ENCODE peak calls at places on chromosomes 6 and 20, in seven cellular contexts. N, I, H, C, W, B and S are unnamed samples.

GRCh38 chr6:137637161-137637560 is 143.0 kb upstream of the OLIG3 start:
- DNase-seq in N (peak; percentile 81), I (peak; percentile 57), H (peak; percentile 97), C (peak; percentile 99), W (no peak), B (no peak), S (peak; percentile 98)

GRCh38 chr6:167338551-167339117 is 13.7 kb downstream of the TTLL2 start:
- DNase-seq in N (no peak), I (no peak), H (no peak), C (no peak), W (no peak), B (no peak), S (no peak)

GRCh38 chr6:73566954-73567591 is 46.2 kb upstream of the EEF1A1 start:
- DNase-seq in N (peak; percentile 77), I (no peak), H (peak; percentile 85), C (no peak), W (peak; percentile 75), B (peak; percentile 80), S (peak; percentile 62)

GRCh38 chr6:120951258-120951657 is 383.0 kb downstream of the TBC1D32 start:
- DNase-seq in N (no peak), I (no peak), H (no peak), C (no peak), W (no peak), B (no peak), S (no peak)

GRCh38 chr6:41371992-41372525 is 36.7 kb downstream of the NCR2 start:
- DNase-seq in N (peak; percentile 20), I (no peak), H (peak; percentile 15), C (no peak), W (no peak), B (peak; percentile 53), S (peak; percentile 21)

GRCh38 chr20:43442310-43442880 is 15.3 kb upstream of the SRSF6 start:
- DNase-seq in N (no peak), I (peak; percentile 37), H (no peak), C (no peak), W (no peak), B (peak; percentile 13), S (no peak)

GRCh38 chr6:78700997-78701396 is 166.4 kb upstream of the IRAK1BP1 start:
- DNase-seq in N (no peak), I (no peak), H (no peak), C (no peak), W (no peak), B (no peak), S (peak; percentile 3)

GRCh38 chr20:571754-572331 is 28.3 kb upstream of the CSNK2A1 start:
- DNase-seq in N (no peak), I (peak; percentile 16), H (peak; percentile 19), C (no peak), W (peak; percentile 54), B (peak; percentile 76), S (peak; percentile 10)

GRCh38 chr20:3710703-3711417 is 1.5 kb downstream of the SIGLEC1 start:
- DNase-seq in N (peak; percentile 48), I (peak; percentile 61), H (peak; percentile 48), C (no peak), W (peak; percentile 83), B (peak; percentile 82), S (peak; percentile 55)

GRCh38 chr6:170137176-170137891 is 153.5 kb downstream of the DLL1 start:
- DNase-seq in N (no peak), I (no peak), H (peak; percentile 7), C (no peak), W (peak; percentile 48), B (peak; percentile 78), S (peak; percentile 3)

GRCh38 chr6:170135461-170135820 is 155.4 kb downstream of the DLL1 start:
- DNase-seq in N (no peak), I (no peak), H (no peak), C (no peak), W (no peak), B (no peak), S (no peak)

GRCh38 chr6:170135041-170135440 is 155.8 kb downstream of the DLL1 start:
- DNase-seq in N (no peak), I (no peak), H (no peak), C (no peak), W (no peak), B (no peak), S (no peak)

GRCh38 chr6:170136541-170137175 is 154.2 kb downstream of the DLL1 start:
- DNase-seq in N (no peak), I (no peak), H (no peak), C (no peak), W (peak; percentile 45), B (no peak), S (no peak)

DNA sequence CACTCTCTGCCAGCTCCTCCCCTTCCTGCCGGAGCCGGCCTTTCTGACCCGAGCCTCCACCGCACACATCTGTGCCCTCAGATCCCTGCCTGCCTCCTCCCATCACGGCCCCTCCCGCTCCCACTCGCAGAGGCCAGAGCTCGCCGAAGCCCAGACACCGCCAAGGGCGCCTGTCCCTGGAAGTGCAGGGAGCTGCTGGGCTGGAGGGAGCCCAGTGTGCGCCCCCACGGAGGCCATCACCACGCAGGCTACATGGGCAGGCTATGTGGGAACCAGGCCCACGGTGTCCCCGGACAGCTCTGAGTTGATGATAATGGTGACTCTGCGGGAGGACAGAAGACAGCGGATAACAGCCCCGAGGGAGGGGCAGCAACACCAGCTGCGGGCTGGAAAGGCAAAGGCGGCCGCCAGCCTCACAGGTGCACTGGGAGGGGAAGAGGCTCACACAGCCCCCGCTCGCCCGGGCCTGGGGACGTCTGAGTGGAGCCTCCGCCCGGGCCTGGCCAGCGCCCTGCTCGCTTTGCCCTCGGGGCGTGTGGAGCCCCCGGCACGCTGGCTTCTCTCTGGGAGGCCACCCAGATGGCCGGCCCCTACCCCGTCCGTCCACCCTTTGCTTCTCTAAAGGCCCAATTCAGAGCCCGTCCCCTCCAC is 154.9 kb downstream of the DLL1 start:
- DNase-seq in N (no peak), I (no peak), H (no peak), C (no peak), W (no peak), B (no peak), S (no peak)
- H3K4me3 ChIP-seq in N (no peak overlapping the region), I (no peak overlapping the region), H (no peak overlapping the region), C (no peak overlapping the region), W (no peak overlapping the region), B (no peak overlapping the region), S (no peak overlapping the region)

DNA sequence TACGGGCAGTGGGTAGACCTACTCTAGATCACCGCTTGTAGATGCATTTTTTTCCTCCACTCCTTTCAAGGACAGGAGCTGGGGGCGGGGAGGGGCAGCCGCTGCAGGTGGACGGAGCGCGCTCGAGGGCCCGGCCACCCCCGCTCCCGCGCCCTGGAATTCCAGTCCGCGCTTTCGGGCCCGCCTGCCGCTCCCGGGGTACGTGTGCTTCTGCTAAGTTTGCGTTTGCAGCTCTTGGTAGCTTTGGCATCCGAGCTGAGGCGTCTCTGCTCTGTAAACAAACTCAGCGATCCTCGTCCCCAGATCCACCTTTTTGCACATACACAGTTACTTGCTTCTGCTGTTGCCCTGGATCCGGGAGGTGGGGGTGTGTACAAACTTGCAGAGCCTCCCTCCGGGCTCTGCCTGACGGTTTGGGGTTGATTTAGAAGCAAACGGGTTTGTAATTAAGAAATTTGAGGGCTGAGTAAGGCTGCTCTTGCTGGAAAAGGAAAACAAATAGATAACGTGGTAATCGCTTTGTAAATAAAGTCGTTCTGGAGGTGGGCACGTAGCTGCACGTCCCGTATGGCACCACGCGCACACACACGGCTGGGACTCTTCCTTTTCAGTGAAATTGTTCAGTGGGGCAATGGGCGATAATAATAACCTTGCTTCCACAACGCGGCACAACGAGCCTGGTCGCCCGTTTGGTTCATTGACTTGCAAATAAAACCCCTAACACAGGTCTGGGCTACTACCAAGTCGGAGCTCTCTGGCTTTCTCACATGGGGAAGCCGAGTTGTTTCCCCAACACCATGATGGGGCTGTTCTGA is 998 bp upstream of the CITED2 start:
- DNase-seq in N (peak; percentile 97), I (peak; percentile 90), H (peak; percentile 99), C (peak; percentile 93), W (peak; percentile 94), B (peak; percentile 97), S (peak; percentile 98)
- TF ChIP-seq CTCF in N (peak; percentile 26), I (no peak), H (no peak), C (peak; percentile 18), W (no peak), B (peak; percentile 9), S (no peak)

DNA sequence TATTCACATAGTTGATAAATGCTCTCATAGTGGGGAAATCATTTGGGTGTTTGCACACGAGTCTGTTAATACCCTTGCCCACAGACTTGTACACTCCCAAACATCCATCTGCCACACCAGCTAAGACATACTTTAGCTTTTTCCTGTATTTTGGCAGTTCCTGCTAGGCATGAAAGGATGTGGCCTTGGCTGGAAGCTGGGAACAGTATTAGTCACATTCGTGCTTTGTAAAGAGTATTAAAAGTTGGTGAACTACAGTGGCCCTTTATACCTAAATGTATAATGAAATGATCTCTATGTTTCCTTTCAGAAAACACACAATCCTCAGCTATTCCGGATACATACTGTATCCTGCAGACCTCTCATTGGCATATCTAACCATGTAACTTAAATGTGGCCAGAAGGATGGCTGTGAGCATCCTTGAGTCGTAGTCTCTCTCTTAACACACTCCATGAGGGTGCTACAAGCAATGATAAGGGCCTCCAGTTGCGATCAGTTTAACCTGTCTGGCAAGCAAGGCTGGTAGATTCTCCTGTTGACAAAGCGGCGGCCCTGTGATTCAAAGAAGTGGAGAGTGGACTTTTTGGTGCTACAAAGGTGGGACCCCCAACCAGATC is 1.5 kb downstream of the LEMD2 start:
- DNase-seq in N (peak; percentile 75), I (peak; percentile 47), H (peak; percentile 14), C (no peak), W (no peak), B (peak; percentile 67), S (peak; percentile 53)
- H3K4me3 ChIP-seq in N (peak overlapping the region; percentile 61), I (peak overlapping the region; percentile 89), H (peak overlapping the region; percentile 72), C (peak overlapping the region; percentile 82), W (peak overlapping the region; percentile 90), B (no peak overlapping the region), S (peak overlapping the region; percentile 53)

GRCh38 chr6:46628498-46628897 is 24.1 kb downstream of the CYP39A1 start:
- DNase-seq in N (no peak), I (no peak), H (no peak), C (no peak), W (no peak), B (no peak), S (no peak)

GRCh38 chr6:46629698-46630097 is 22.9 kb downstream of the CYP39A1 start:
- DNase-seq in N (no peak), I (no peak), H (no peak), C (no peak), W (no peak), B (no peak), S (no peak)

GRCh38 chr6:46626976-46627375 is 25.6 kb downstream of the CYP39A1 start:
- DNase-seq in N (no peak), I (no peak), H (no peak), C (no peak), W (no peak), B (no peak), S (no peak)

GRCh38 chr6:46628976-46629375 is 23.6 kb downstream of the CYP39A1 start:
- DNase-seq in N (no peak), I (no peak), H (no peak), C (no peak), W (no peak), B (no peak), S (no peak)

DNA sequence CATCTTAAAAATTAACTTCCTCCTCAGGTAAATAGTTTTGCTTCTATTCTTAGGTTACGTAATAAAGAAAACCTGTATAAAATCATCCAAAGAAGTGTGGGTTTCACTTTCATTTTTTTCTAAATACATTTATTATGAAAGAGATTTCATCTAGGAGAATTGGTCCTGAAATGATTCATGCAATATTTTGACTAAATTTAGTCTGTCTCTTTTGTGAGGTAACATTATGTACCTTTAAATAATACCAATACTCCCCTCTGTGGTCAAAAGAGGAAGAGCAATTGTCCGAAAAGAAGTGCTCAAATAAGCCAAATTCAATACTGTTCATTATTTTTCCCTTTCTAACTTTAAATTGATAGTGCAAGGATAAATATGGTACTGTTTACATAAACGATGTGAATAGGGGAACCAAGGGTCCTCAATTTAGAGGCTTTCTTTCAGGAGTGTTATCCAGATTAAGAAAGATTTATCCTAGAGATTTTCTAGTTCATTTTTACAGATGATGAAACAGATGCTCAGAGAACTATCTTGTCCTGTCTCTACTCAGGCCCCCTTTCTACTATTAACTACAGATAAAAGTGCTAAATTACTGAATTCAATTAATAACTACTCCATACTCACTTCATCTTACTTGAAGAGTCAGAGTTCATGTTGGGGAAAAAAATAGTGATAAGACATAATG is 26.2 kb downstream of the CYP39A1 start:
- DNase-seq in N (peak; percentile 42), I (peak; percentile 73), H (peak; percentile 64), C (no peak), W (no peak), B (no peak), S (peak; percentile 64)
- TF ChIP-seq CTCF in N (peak; percentile 57), I (peak; percentile 83), H (peak; percentile 49), C (peak; percentile 39), W (peak; percentile 57), B (peak; percentile 82), S (peak; percentile 53)